ENCODE peak calls at places on chromosomes 5 and 9, in six cellular contexts. Q is left ventricle myocardium inferior, N is pancreas, U is ascending aorta, H is tibial nerve, O is testis. E is an unnamed sample.

GRCh38 chr9:115006660-115007059 is 76.3 kb upstream of the TNFSF8 start:
- DNase-seq in H (no peak), N (no peak), Q (no peak), U (no peak), O (no peak), E (no peak)

GRCh38 chr5:12794476-12795332 is 890.5 kb upstream of the CTNND2 start:
- DNase-seq in H (no peak), U (no peak), N (no peak), O (peak; percentile 33), Q (peak; percentile 12), E (peak; percentile 44)

GRCh38 chr5:148268556-148268955 is at the start of gene SPINK13:
- DNase-seq in U (no peak), H (no peak), Q (no peak), O (peak; percentile 44), N (peak; percentile 45), E (no peak)

GRCh38 chr9:71768388-71769174 is at the start of gene CEMIP2:
- DNase-seq in Q (peak; percentile 89), H (peak; percentile 71), N (peak; percentile 91), U (peak; percentile 44), O (peak; percentile 90), E (peak; percentile 96)

GRCh38 chr9:72478993-72479392 is 42.4 kb upstream of the TMC1 start:
- DNase-seq in H (no peak), U (no peak), O (no peak), N (no peak), Q (no peak), E (no peak)

GRCh38 chr5:156208271-156208670 is 118.7 kb upstream of the SGCD start:
- DNase-seq in Q (no peak), N (no peak), H (no peak), O (no peak), U (no peak), E (no peak)

GRCh38 chr9:14419302-14419937 is 105.5 kb upstream of the NFIB start:
- DNase-seq in O (no peak), Q (no peak), H (no peak), U (no peak), N (no peak), E (no peak)

GRCh38 chr5:83877911-83878706 is 157.5 kb upstream of the HAPLN1 start:
- DNase-seq in H (no peak), N (no peak), O (no peak), Q (no peak), U (no peak), E (no peak)

GRCh38 chr9:85522459-85523092 is 219.2 kb downstream of the AGTPBP1 start:
- DNase-seq in N (no peak), O (peak; percentile 66), Q (peak; percentile 56), H (no peak), U (no peak), E (peak; percentile 70)

GRCh38 chr9:1238407-1238806 is 188.2 kb downstream of the DMRT2 start:
- DNase-seq in H (no peak), O (no peak), Q (no peak), U (no peak), N (no peak), E (no peak)

GRCh38 chr5:139091439-139092156 is 106.6 kb downstream of the SIL1 start:
- DNase-seq in O (peak; percentile 36), H (no peak), U (no peak), Q (no peak), N (no peak), E (no peak)

GRCh38 chr9:115015018-115015635 is 84.7 kb upstream of the TNFSF8 start:
- DNase-seq in Q (no peak), H (no peak), U (no peak), N (peak; percentile 23), O (peak; percentile 50), E (no peak)

GRCh38 chr9:126915281-126915816 is 767 bp downstream of the RALGPS1 start:
- DNase-seq in H (no peak), N (peak; percentile 86), Q (peak; percentile 22), U (no peak), O (peak; percentile 72), E (peak; percentile 60)

GRCh38 chr9:111108946-111109345 is 70.7 kb upstream of the LPAR1 start:
- DNase-seq in Q (no peak), H (no peak), U (no peak), N (no peak), O (no peak), E (no peak)

GRCh38 chr5:141672071-141672855 is 9.8 kb downstream of the ARAP3 start:
- DNase-seq in O (no peak), N (no peak), H (no peak), U (no peak), Q (no peak), E (no peak)

GRCh38 chr5:90739567-90739966 is 181.0 kb downstream of the ADGRV1 start:
- DNase-seq in U (no peak), Q (no peak), N (no peak), H (no peak), O (no peak), E (no peak)

GRCh38 chr5:114390431-114390830 is 28.6 kb downstream of the KCNN2 start:
- DNase-seq in H (no peak), O (no peak), U (no peak), Q (no peak), N (no peak), E (no peak)

GRCh38 chr5:153900703-153901395 is 137.9 kb downstream of the FAM114A2 start:
- DNase-seq in N (no peak), H (no peak), O (no peak), U (no peak), Q (no peak), E (no peak)

GRCh38 chr5:89930591-89931383 is 478.8 kb downstream of the CETN3 start:
- DNase-seq in U (no peak), N (no peak), O (no peak), H (no peak), Q (no peak), E (no peak)

GRCh38 chr9:93569775-93570174 is 6.6 kb upstream of the PHF2 start:
- DNase-seq in Q (no peak), H (no peak), U (no peak), O (no peak), N (peak; percentile 8), E (no peak)

GRCh38 chr5:127944125-127944524 is 139.4 kb upstream of the SLC12A2 start:
- DNase-seq in Q (no peak), U (no peak), O (no peak), N (no peak), H (no peak), E (no peak)

GRCh38 chr5:80753712-80754111 is 98.9 kb upstream of the DHFR start:
- DNase-seq in U (no peak), Q (no peak), O (no peak), H (no peak), N (no peak), E (no peak)

GRCh38 chr9:134223601-134224122 is 59.3 kb upstream of the RNU6ATAC start:
- DNase-seq in O (no peak), U (no peak), H (no peak), N (no peak), Q (peak; percentile 9), E (peak; percentile 74)

GRCh38 chr9:76341616-76342015 is 52.6 kb downstream of the RFK start:
- DNase-seq in Q (no peak), N (no peak), H (no peak), O (no peak), U (no peak), E (no peak)

GRCh38 chr5:22567983-22568382 is 285.2 kb downstream of the CDH12 start:
- DNase-seq in H (no peak), U (no peak), Q (no peak), N (no peak), O (no peak), E (no peak)

GRCh38 chr5:66230551-66230950 is 86.5 kb downstream of the SREK1 start:
- DNase-seq in H (no peak), Q (no peak), O (no peak), U (no peak), N (no peak), E (no peak)

GRCh38 chr5:139882961-139883539 is 87.4 kb downstream of the PSD2 start:
- DNase-seq in H (no peak), Q (no peak), U (no peak), O (no peak), N (no peak), E (no peak)

GRCh38 chr9:111759762-111760639 is 34.7 kb downstream of the SHOC1 start:
- DNase-seq in U (no peak), Q (no peak), H (no peak), N (peak; percentile 66), O (peak; percentile 65), E (no peak)

GRCh38 chr9:38682713-38683112 is 37.2 kb downstream of the FAM240B start:
- DNase-seq in N (no peak), H (no peak), O (no peak), Q (no peak), U (no peak), E (no peak)
- H3K27ac ChIP-seq in N (no peak overlapping the region), H (no peak overlapping the region), O (no peak overlapping the region), Q (peak overlapping the region; percentile 35), U (no peak overlapping the region), E (no peak overlapping the region)

DNA sequence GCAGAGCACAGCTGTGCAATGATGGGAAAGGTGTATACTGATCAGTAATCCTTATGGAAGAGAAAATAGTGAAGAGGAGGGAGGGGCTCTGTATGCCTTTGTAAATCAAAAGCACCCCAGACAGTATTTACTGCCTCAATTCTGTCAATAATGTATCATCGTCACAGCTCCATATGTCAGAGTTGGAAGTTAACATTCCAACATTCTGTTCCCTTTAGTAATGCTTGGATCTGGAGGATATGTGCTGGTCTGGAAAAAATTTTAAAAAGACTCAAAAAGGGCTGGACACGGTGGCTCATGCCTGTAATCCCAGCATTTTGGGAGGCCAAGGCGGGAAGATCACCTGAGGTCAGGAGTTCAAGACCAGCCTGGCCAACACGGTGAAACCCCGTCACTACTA is 310.3 kb downstream of the ACTL7B start:
- DNase-seq in O (no peak), Q (no peak), N (no peak), U (no peak), H (no peak), E (no peak)
- H3K9me3 ChIP-seq in O (no peaks in the 10 kb centered on the region), Q (no peaks in the 10 kb centered on the region), N (no peaks in the 10 kb centered on the region), U (no peaks in the 10 kb centered on the region), H (no peaks in the 10 kb centered on the region), E (no peaks in the 10 kb centered on the region)

DNA sequence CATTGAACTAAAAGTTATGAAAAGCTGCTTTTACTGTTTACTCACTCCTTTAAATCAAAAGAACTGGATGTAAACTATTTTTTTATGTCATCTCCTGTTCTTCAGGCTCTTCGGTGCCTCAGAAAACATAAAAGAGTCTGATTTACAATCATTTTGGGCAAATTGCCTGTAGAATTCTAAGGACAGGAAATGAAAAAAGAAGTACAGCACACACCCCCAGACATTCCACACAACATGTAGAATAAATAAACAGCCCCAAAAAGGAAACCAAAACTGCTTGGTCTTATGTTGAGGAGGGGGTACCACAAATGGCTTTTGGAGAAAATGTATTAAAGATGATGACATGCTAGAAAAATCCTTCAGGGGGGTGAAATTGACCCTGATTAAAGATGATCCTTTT is 57.2 kb downstream of the ITGA1 start:
- DNase-seq in N (no peak), Q (no peak), H (no peak), U (no peak), O (no peak), E (no peak)
- H3K4me3 ChIP-seq in N (no peak overlapping the region), Q (no peak overlapping the region), H (no peak overlapping the region), U (no peak overlapping the region), O (no peak overlapping the region), E (no peak overlapping the region)

DNA sequence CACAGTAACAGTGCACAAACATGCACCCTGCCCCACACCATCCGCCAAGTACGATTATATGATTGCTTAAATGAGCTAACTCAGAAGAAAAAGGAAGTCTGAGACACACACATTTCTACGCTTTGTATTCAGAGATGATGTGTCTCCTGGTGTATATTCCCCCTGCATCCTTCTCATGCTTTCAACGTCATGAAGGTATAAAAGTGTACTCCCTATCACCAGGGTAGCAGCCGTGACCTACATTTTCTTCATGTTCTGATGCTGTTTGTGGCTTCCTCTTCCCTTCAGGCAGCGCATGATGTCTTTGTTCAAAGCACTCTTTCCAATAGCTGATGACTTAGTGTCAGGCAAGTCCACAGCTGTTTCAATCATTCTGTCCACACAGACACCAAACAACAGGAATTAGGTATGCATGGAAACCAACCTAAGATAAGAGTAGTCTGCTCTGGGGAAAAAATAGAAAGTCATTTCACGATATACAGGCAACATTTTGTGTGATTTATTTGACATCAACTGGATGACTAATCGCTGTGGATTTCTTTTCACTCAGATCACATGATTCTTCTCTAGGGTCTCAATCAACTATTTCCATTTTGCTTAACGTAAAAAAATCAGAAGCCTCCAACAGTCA is 269.4 kb upstream of the PTGER4 start:
- DNase-seq in H (no peak), O (no peak), U (no peak), N (no peak), Q (no peak), E (no peak)
- H3K27ac ChIP-seq in H (no peak overlapping the region), O (no peak overlapping the region), U (peak overlapping the region; percentile 31), N (peak overlapping the region; percentile 34), Q (peak overlapping the region; percentile 76), E (peak overlapping the region; percentile 1)